ENCODE peak calls at places on chromosome 5, in five cellular contexts. Q, G, O, V and R are unnamed samples. For H3K4me1, the result is how much of the 10 kb centered on the place peaks cover.

GRCh38 chr5:154213592-154213991 is 23.1 kb downstream of the GALNT10 start:
- DNase-seq in V (no peak), Q (no peak), G (no peak), O (no peak), R (no peak)

GRCh38 chr5:142900926-142901325 is 130.7 kb downstream of the ARHGAP26 start:
- DNase-seq in V (no peak), G (no peak), O (no peak), Q (no peak), R (no peak)

GRCh38 chr5:154972476-154973080 is 31.7 kb downstream of the MRPL22 start:
- DNase-seq in V (no peak), O (no peak), G (peak), Q (peak), R (no peak)

GRCh38 chr5:98490348-98490747 is 283.1 kb upstream of the RGMB start:
- DNase-seq in G (no peak), V (no peak), O (no peak), Q (no peak), R (no peak)

GRCh38 chr5:74034738-74035137 is 408.7 kb downstream of the ARHGEF28 start:
- DNase-seq in V (no peak), O (no peak), G (peak), Q (no peak), R (no peak)

GRCh38 chr5:9601055-9601739 is 29.0 kb downstream of the TAS2R1 start:
- DNase-seq in Q (no peak), G (no peak), O (no peak), V (no peak), R (no peak)

GRCh38 chr5:168672888-168673287 is 93.7 kb upstream of the PANK3 start:
- DNase-seq in V (no peak), G (no peak), Q (no peak), O (no peak), R (no peak)

GRCh38 chr5:159873680-159874079 is 42.6 kb upstream of the ADRA1B start:
- DNase-seq in O (no peak), G (peak), V (no peak), Q (no peak), R (no peak)

GRCh38 chr5:141783599-141784296 is 94.5 kb downstream of the PCDH1 start:
- DNase-seq in G (peak), V (peak), Q (no peak), O (no peak), R (no peak)

GRCh38 chr5:146588331-146588730 is 72.3 kb upstream of the GPR151 start:
- DNase-seq in V (no peak), Q (no peak), O (no peak), G (no peak), R (no peak)

GRCh38 chr5:132281856-132282614 is 12.2 kb upstream of the SLC22A4 start:
- DNase-seq in G (no peak), Q (no peak), O (no peak), V (no peak), R (no peak)

GRCh38 chr5:95130951-95131350 is 153.9 kb downstream of the MCTP1 start:
- DNase-seq in G (peak), Q (no peak), O (no peak), V (no peak), R (no peak)

GRCh38 chr5:73792687-73793320 is 166.8 kb downstream of the ARHGEF28 start:
- DNase-seq in V (peak), G (peak), O (peak), Q (peak), R (peak)

GRCh38 chr5:135448071-135448704 is 1.0 kb upstream of the DCANP1 start:
- DNase-seq in V (no peak), G (no peak), Q (no peak), O (no peak), R (no peak)

GRCh38 chr5:74963407-74963806 is 89.0 kb downstream of the GCNT4 start:
- DNase-seq in V (no peak), G (no peak), O (no peak), Q (no peak), R (no peak)

GRCh38 chr5:151740958-151741373 is 17.5 kb downstream of the ATOX1 start:
- DNase-seq in O (no peak), V (no peak), Q (peak), G (no peak), R (no peak)

GRCh38 chr5:177113566-177114424 is 19.8 kb upstream of the NSD1 start:
- DNase-seq in V (peak), O (peak), Q (peak), G (peak), R (peak)

GRCh38 chr5:126552614-126553013 is 42.4 kb downstream of the ALDH7A1 start:
- DNase-seq in Q (no peak), O (no peak), V (no peak), G (no peak), R (no peak)

GRCh38 chr5:78785454-78785853 is 136.9 kb upstream of the LHFPL2 start:
- DNase-seq in V (no peak), Q (no peak), G (no peak), O (no peak), R (no peak)

GRCh38 chr5:69493235-69493925 is 790 bp downstream of the OCLN start:
- DNase-seq in Q (no peak), O (no peak), G (peak), V (no peak), R (no peak)

GRCh38 chr5:158013939-158014338 is 155.0 kb upstream of the CLINT1 start:
- DNase-seq in G (peak), O (no peak), Q (no peak), V (no peak), R (no peak)

GRCh38 chr5:124655943-124656459 is 90.4 kb downstream of the ZNF608 start:
- DNase-seq in O (no peak), Q (peak), G (peak), V (no peak), R (no peak)

GRCh38 chr5:119063579-119064379 is 7.1 kb upstream of the DMXL1 start:
- DNase-seq in V (no peak), Q (no peak), G (peak), O (no peak), R (no peak)

GRCh38 chr5:156819967-156820581 is 30.0 kb upstream of the PPP1R2B start:
- DNase-seq in Q (no peak), O (no peak), G (no peak), V (no peak), R (no peak)

GRCh38 chr5:172642046-172642409 is 965 bp downstream of the NEURL1B start:
- DNase-seq in G (no peak), Q (no peak), O (no peak), V (no peak), R (no peak)

GRCh38 chr5:135242021-135242480 is 157.0 kb downstream of the MACROH2A1 start:
- DNase-seq in G (no peak), V (no peak), Q (no peak), O (no peak), R (peak)

GRCh38 chr5:140548300-140548688 is 832 bp downstream of the EIF4EBP3 start:
- DNase-seq in Q (no peak), G (no peak), O (no peak), V (no peak), R (no peak)

GRCh38 chr5:91168859-91169258 is 214.3 kb downstream of the ARRDC3 start:
- DNase-seq in Q (no peak), O (no peak), G (no peak), V (no peak), R (no peak)

GRCh38 chr5:135177591-135177990 is 143.6 kb upstream of the PITX1 start:
- DNase-seq in O (no peak), G (no peak), V (no peak), Q (no peak), R (no peak)

GRCh38 chr5:57277085-57277484 is 103.2 kb downstream of the GPBP1 start:
- DNase-seq in G (peak), Q (no peak), V (no peak), O (no peak), R (no peak)

GRCh38 chr5:158716668-158717067 is 383.0 kb downstream of the EBF1 start:
- DNase-seq in Q (no peak), V (no peak), G (no peak), O (no peak), R (no peak)

GRCh38 chr5:67211926-67212325 is 15.3 kb upstream of the CD180 start:
- DNase-seq in V (no peak), O (no peak), Q (no peak), G (peak), R (peak)

GRCh38 chr5:27465140-27465539 is 426.8 kb upstream of the CDH9 start:
- DNase-seq in Q (no peak), V (no peak), G (no peak), O (no peak), R (no peak)

GRCh38 chr5:181173420-181174342 is 26.3 kb downstream of the OR2V2 start:
- DNase-seq in O (peak), Q (peak), V (peak), G (peak), R (no peak)
- H3K27ac ChIP-seq in O (no peak), Q (peak), V (no peak), G (peak), R (no peak)

GRCh38 chr5:34658023-34658422 is 1.9 kb downstream of the RAI14 start:
- DNase-seq in Q (no peak), O (no peak), V (no peak), G (peak), R (no peak)

GRCh38 chr5:34655354-34655991 is 655 bp upstream of the RAI14 start:
- DNase-seq in Q (peak), V (no peak), G (peak), O (no peak), R (peak)

GRCh38 chr5:34657550-34657921 is 1.4 kb downstream of the RAI14 start:
- DNase-seq in G (peak), O (peak), Q (no peak), V (no peak), R (peak)

GRCh38 chr5:34656700-34657549 is 797 bp downstream of the RAI14 start:
- DNase-seq in V (no peak), Q (no peak), O (no peak), G (no peak), R (peak)

DNA sequence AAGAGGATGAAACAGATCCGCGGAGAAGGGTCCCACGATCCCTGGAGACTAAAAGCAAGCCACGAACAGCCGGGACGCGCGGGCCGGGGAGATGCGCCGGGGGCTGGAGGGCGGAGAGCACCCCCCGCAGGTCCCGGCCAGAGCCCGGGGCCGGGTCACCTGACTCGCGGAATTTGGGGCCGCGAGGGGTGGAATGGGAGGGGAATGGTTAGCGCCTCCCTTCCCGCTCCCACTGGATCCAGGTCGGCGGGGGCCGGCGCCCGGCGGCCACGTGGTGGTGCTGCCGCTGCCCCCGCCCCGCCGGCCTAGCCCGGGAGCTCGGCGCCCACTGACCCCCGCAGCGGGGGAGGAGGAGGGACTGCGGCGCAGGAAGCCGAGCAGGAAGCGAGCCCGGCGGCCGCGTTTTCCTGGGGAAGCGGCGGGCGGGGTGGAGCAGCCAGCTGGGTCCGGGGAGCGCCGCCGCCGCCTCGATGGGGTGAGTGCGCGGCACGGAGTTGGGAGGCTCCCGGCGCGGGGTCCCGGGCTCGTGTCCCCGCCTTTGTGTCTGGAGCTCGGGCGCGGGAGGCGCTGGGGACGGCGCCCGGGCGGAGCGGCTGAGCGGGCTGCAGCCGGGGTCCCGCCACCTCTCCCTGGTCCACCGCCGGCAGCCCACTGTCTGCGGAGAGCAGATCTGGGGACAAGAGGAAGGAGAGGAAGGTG is at the start of gene RAI14:
- DNase-seq in O (peak), V (no peak), G (peak), Q (no peak), R (peak)
- TF ChIP-seq CTCF in O (no peak), V (no peak), G (peak), Q (peak), R (no peak)

DNA sequence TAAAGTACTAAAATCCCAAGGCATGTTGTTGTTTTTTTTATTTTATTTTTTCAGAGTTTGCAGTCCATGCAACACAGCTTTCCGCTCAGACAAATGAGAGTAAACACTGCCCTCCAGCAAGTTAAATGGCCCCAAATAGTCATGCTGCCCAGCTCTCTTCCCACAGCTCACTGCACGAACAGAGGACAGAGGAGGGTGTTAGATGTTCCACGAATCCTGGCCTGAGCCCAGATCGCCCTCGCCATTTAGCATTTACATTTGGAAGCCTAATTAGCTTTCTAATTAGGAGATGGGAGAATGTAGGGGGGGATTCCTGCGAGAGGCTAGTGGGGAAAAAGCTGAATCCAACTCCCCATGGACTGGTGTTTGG is 1.9 kb downstream of the NIM1K start:
- DNase-seq in Q (no peak), V (no peak), G (no peak), O (no peak), R (no peak)
- H3K4me1 ChIP-seq in Q (under half), V (under half), G (under half), O (under half), R (under half)

DNA sequence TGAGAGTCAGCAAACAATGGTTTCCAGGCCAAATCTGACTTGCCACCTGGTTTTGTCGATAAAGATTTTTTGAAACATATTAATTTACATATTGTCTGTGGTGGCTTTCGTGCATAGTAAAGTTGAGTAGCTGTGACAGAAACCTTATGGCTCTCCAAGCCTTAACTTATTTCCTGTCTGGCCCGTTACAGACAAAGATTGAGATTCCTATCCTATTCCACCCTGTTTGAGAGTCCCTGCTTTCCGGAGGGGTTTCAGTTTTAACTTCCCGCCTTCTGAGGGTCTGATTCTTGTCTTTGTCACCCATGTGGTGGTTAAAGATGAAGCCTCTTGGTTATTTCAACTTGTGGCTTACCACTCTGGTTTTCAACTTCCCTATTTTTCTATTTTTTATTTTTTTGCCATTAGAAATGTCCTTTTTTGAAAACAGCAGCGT is 11.4 kb downstream of the OTULIN start:
- DNase-seq in G (no peak), O (no peak), V (no peak), Q (no peak), R (no peak)
- H3K27ac ChIP-seq in G (no peak), O (no peak), V (peak), Q (no peak), R (peak)

GRCh38 chr5:180291234-180291940 is 496 bp downstream of the MAPK9 start:
- DNase-seq in G (no peak), Q (no peak), O (no peak), V (no peak), R (no peak)
- TF ChIP-seq CTCF in G (peak), Q (peak), O (no peak), V (no peak), R (no peak)